ENCODE peak calls at places on chromosomes 12 and 14, in nine cellular contexts. W is mucosa of gallbladder; R is stimulated activated CD8-positive, alpha-beta memory T cell treated with anti-CD3 and anti-CD28 coated beads, Interleukin-2, amount 100 ng/mL, for 48 hours; F is AG20443; H is omental fat pad; V is hepatic stellate cell; I is A549; T is HEK293T; N is EH. P is an unnamed sample.

GRCh38 chr14:101843665-101844064 is 82.2 kb downstream of the PPP2R5C start:
- DNase-seq in W (no peak), R (no peak), F (no peak), H (no peak), V (no peak), I (peak), T (no peak), N (no peak), P (no peak)

GRCh38 chr12:95726903-95727302 is 63.7 kb downstream of the NTN4 start:
- DNase-seq in W (no peak), R (no peak), F (no peak), H (no peak), V (no peak), I (no peak), T (no peak), N (no peak), P (no peak)

GRCh38 chr12:44647891-44648690 is 228.0 kb downstream of the NELL2 start:
- DNase-seq in W (no peak), R (no peak), F (no peak), H (no peak), V (no peak), I (no peak), T (no peak), N (no peak), P (no peak)

GRCh38 chr12:55847603-55848329 is 5.0 kb upstream of the MMP19 start:
- DNase-seq in W (peak), R (no peak), F (peak), H (peak), V (peak), I (peak), T (peak), N (peak), P (no peak)

GRCh38 chr14:49420201-49420600 is 166.0 kb downstream of the RPS29 start:
- DNase-seq in W (no peak), R (no peak), F (no peak), H (no peak), V (no peak), I (no peak), T (no peak), N (no peak), P (no peak)

GRCh38 chr14:55333785-55334485 is 62.7 kb downstream of the FBXO34 start:
- DNase-seq in W (no peak), R (no peak), F (no peak), H (no peak), V (no peak), I (no peak), T (no peak), N (peak), P (no peak)

GRCh38 chr12:68823711-68824110 is 15.7 kb downstream of the MDM2 start:
- DNase-seq in W (no peak), R (no peak), F (no peak), H (no peak), V (peak), I (no peak), T (no peak), N (peak), P (no peak)

GRCh38 chr14:93905623-93906022 is 21.5 kb upstream of the FAM181A start:
- DNase-seq in W (no peak), R (no peak), F (no peak), H (no peak), V (no peak), I (no peak), T (no peak), N (no peak), P (peak)

GRCh38 chr12:83102499-83102898 is 415.8 kb downstream of the TMTC2 start:
- DNase-seq in W (no peak), R (no peak), F (no peak), H (no peak), V (no peak), I (no peak), T (no peak), N (peak), P (no peak)

GRCh38 chr12:54390668-54391551 is 6.4 kb upstream of the ZNF385A start:
- DNase-seq in W (no peak), R (peak), F (no peak), H (no peak), V (no peak), I (no peak), T (peak), N (no peak), P (peak)

GRCh38 chr12:126247936-126248335 is 1182.7 kb downstream of the AACS start:
- DNase-seq in W (no peak), R (no peak), F (no peak), H (no peak), V (no peak), I (no peak), T (no peak), N (no peak), P (no peak)